ENCODE peak calls at places on chromosome 1, in nine cellular contexts. One of them, this sample, is unnamed.
A peak's percentile ranks its signal among the peaks of the same experiment; 100 is the strongest.

GRCh38 chr1:161258439-161259386 is at the start of gene PCP4L1:
- DNase-seq in stimulated activated CD8-positive, alpha-beta memory T cell treated with anti-CD3 and anti-CD28 coated beads, Interleukin-7, amount 100 ng/mL, for 1 hour: no peak
- DNase-seq in RCC 7860: no peak
- DNase-seq in NCI-H446 treated with DMSO at 0.1 percent for 48 hours: peak; percentile 12
- DNase-seq in activated CD4-positive, alpha-beta T cell treated with anti-CD3 and anti-CD28 coated beads, Interleukin-2, amount 50 U/mL, for 1 hour: peak; percentile 6
- DNase-seq in NCI-H2081: peak; percentile 40
- DNase-seq in activated effector memory CD4-positive, alpha-beta T cell treated with Interleukin-2 at 50 U/mL for 16 hours: no peak
- DNase-seq in A172: no peak
- DNase-seq in anterior cingulate cortex: peak; percentile 32
- DNase-seq in this sample: no peak

GRCh38 chr1:67578397-67579020 is 106.5 kb upstream of the GADD45A start:
- DNase-seq in RCC 7860: no peak
- DNase-seq in NCI-H2081: no peak
- DNase-seq in anterior cingulate cortex: no peak
- DNase-seq in activated effector memory CD4-positive, alpha-beta T cell treated with Interleukin-2 at 50 U/mL for 16 hours: no peak
- DNase-seq in A172: no peak
- DNase-seq in stimulated activated CD8-positive, alpha-beta memory T cell treated with anti-CD3 and anti-CD28 coated beads, Interleukin-7, amount 100 ng/mL, for 1 hour: no peak
- DNase-seq in activated CD4-positive, alpha-beta T cell treated with anti-CD3 and anti-CD28 coated beads, Interleukin-2, amount 50 U/mL, for 1 hour: no peak
- DNase-seq in NCI-H446 treated with DMSO at 0.1 percent for 48 hours: no peak
- DNase-seq in this sample: peak; percentile 78

GRCh38 chr1:51189421-51190073 is 46.5 kb upstream of the RNF11 start:
- DNase-seq in NCI-H446 treated with DMSO at 0.1 percent for 48 hours: peak; percentile 61
- DNase-seq in activated effector memory CD4-positive, alpha-beta T cell treated with Interleukin-2 at 50 U/mL for 16 hours: no peak
- DNase-seq in stimulated activated CD8-positive, alpha-beta memory T cell treated with anti-CD3 and anti-CD28 coated beads, Interleukin-7, amount 100 ng/mL, for 1 hour: no peak
- DNase-seq in RCC 7860: peak; percentile 64
- DNase-seq in NCI-H2081: peak; percentile 77
- DNase-seq in anterior cingulate cortex: no peak
- DNase-seq in A172: peak; percentile 66
- DNase-seq in activated CD4-positive, alpha-beta T cell treated with anti-CD3 and anti-CD28 coated beads, Interleukin-2, amount 50 U/mL, for 1 hour: peak; percentile 26
- DNase-seq in this sample: peak; percentile 47

GRCh38 chr1:214303538-214303937 is 22.6 kb downstream of the SMYD2 start:
- DNase-seq in stimulated activated CD8-positive, alpha-beta memory T cell treated with anti-CD3 and anti-CD28 coated beads, Interleukin-7, amount 100 ng/mL, for 1 hour: no peak
- DNase-seq in NCI-H2081: no peak
- DNase-seq in A172: no peak
- DNase-seq in activated CD4-positive, alpha-beta T cell treated with anti-CD3 and anti-CD28 coated beads, Interleukin-2, amount 50 U/mL, for 1 hour: no peak
- DNase-seq in NCI-H446 treated with DMSO at 0.1 percent for 48 hours: no peak
- DNase-seq in activated effector memory CD4-positive, alpha-beta T cell treated with Interleukin-2 at 50 U/mL for 16 hours: no peak
- DNase-seq in RCC 7860: no peak
- DNase-seq in anterior cingulate cortex: peak; percentile 41
- DNase-seq in this sample: no peak

GRCh38 chr1:27868932-27869718 is 3.2 kb upstream of the THEMIS2 start:
- DNase-seq in activated CD4-positive, alpha-beta T cell treated with anti-CD3 and anti-CD28 coated beads, Interleukin-2, amount 50 U/mL, for 1 hour: peak; percentile 43
- DNase-seq in activated effector memory CD4-positive, alpha-beta T cell treated with Interleukin-2 at 50 U/mL for 16 hours: peak; percentile 71
- DNase-seq in stimulated activated CD8-positive, alpha-beta memory T cell treated with anti-CD3 and anti-CD28 coated beads, Interleukin-7, amount 100 ng/mL, for 1 hour: peak; percentile 49
- DNase-seq in NCI-H446 treated with DMSO at 0.1 percent for 48 hours: no peak
- DNase-seq in anterior cingulate cortex: no peak
- DNase-seq in NCI-H2081: no peak
- DNase-seq in RCC 7860: no peak
- DNase-seq in A172: no peak
- DNase-seq in this sample: no peak

GRCh38 chr1:77282866-77283539 is 1.2 kb downstream of the AK5 start:
- DNase-seq in anterior cingulate cortex: no peak
- DNase-seq in activated effector memory CD4-positive, alpha-beta T cell treated with Interleukin-2 at 50 U/mL for 16 hours: no peak
- DNase-seq in activated CD4-positive, alpha-beta T cell treated with anti-CD3 and anti-CD28 coated beads, Interleukin-2, amount 50 U/mL, for 1 hour: peak; percentile 8
- DNase-seq in A172: no peak
- DNase-seq in RCC 7860: no peak
- DNase-seq in stimulated activated CD8-positive, alpha-beta memory T cell treated with anti-CD3 and anti-CD28 coated beads, Interleukin-7, amount 100 ng/mL, for 1 hour: no peak
- DNase-seq in NCI-H446 treated with DMSO at 0.1 percent for 48 hours: no peak
- DNase-seq in NCI-H2081: peak; percentile 34
- DNase-seq in this sample: no peak

GRCh38 chr1:60952566-60953215 is 129.7 kb upstream of the NFIA start:
- DNase-seq in activated CD4-positive, alpha-beta T cell treated with anti-CD3 and anti-CD28 coated beads, Interleukin-2, amount 50 U/mL, for 1 hour: no peak
- DNase-seq in stimulated activated CD8-positive, alpha-beta memory T cell treated with anti-CD3 and anti-CD28 coated beads, Interleukin-7, amount 100 ng/mL, for 1 hour: no peak
- DNase-seq in activated effector memory CD4-positive, alpha-beta T cell treated with Interleukin-2 at 50 U/mL for 16 hours: no peak
- DNase-seq in NCI-H2081: no peak
- DNase-seq in RCC 7860: no peak
- DNase-seq in NCI-H446 treated with DMSO at 0.1 percent for 48 hours: no peak
- DNase-seq in A172: no peak
- DNase-seq in anterior cingulate cortex: no peak
- DNase-seq in this sample: no peak

GRCh38 chr1:192914696-192915095 is 105.9 kb downstream of the RGS2 start:
- DNase-seq in A172: no peak
- DNase-seq in activated effector memory CD4-positive, alpha-beta T cell treated with Interleukin-2 at 50 U/mL for 16 hours: no peak
- DNase-seq in anterior cingulate cortex: no peak
- DNase-seq in NCI-H2081: no peak
- DNase-seq in stimulated activated CD8-positive, alpha-beta memory T cell treated with anti-CD3 and anti-CD28 coated beads, Interleukin-7, amount 100 ng/mL, for 1 hour: no peak
- DNase-seq in NCI-H446 treated with DMSO at 0.1 percent for 48 hours: no peak
- DNase-seq in RCC 7860: peak; percentile 38
- DNase-seq in activated CD4-positive, alpha-beta T cell treated with anti-CD3 and anti-CD28 coated beads, Interleukin-2, amount 50 U/mL, for 1 hour: no peak
- DNase-seq in this sample: no peak

GRCh38 chr1:244651956-244652698 is 799 bp upstream of the DESI2 start:
- DNase-seq in RCC 7860: no peak
- DNase-seq in NCI-H446 treated with DMSO at 0.1 percent for 48 hours: no peak
- DNase-seq in A172: no peak
- DNase-seq in stimulated activated CD8-positive, alpha-beta memory T cell treated with anti-CD3 and anti-CD28 coated beads, Interleukin-7, amount 100 ng/mL, for 1 hour: no peak
- DNase-seq in activated effector memory CD4-positive, alpha-beta T cell treated with Interleukin-2 at 50 U/mL for 16 hours: no peak
- DNase-seq in activated CD4-positive, alpha-beta T cell treated with anti-CD3 and anti-CD28 coated beads, Interleukin-2, amount 50 U/mL, for 1 hour: no peak
- DNase-seq in NCI-H2081: no peak
- DNase-seq in anterior cingulate cortex: no peak
- DNase-seq in this sample: no peak

GRCh38 chr1:152954436-152954835 is 7.4 kb downstream of the SPRR5 start:
- DNase-seq in NCI-H2081: no peak
- DNase-seq in stimulated activated CD8-positive, alpha-beta memory T cell treated with anti-CD3 and anti-CD28 coated beads, Interleukin-7, amount 100 ng/mL, for 1 hour: no peak
- DNase-seq in activated effector memory CD4-positive, alpha-beta T cell treated with Interleukin-2 at 50 U/mL for 16 hours: no peak
- DNase-seq in activated CD4-positive, alpha-beta T cell treated with anti-CD3 and anti-CD28 coated beads, Interleukin-2, amount 50 U/mL, for 1 hour: no peak
- DNase-seq in anterior cingulate cortex: no peak
- DNase-seq in A172: peak; percentile 9
- DNase-seq in NCI-H446 treated with DMSO at 0.1 percent for 48 hours: no peak
- DNase-seq in RCC 7860: no peak
- DNase-seq in this sample: no peak

GRCh38 chr1:172887162-172887561 is 163.6 kb downstream of the TNFSF18 start:
- DNase-seq in anterior cingulate cortex: no peak
- DNase-seq in NCI-H446 treated with DMSO at 0.1 percent for 48 hours: no peak
- DNase-seq in stimulated activated CD8-positive, alpha-beta memory T cell treated with anti-CD3 and anti-CD28 coated beads, Interleukin-7, amount 100 ng/mL, for 1 hour: no peak
- DNase-seq in A172: no peak
- DNase-seq in activated CD4-positive, alpha-beta T cell treated with anti-CD3 and anti-CD28 coated beads, Interleukin-2, amount 50 U/mL, for 1 hour: no peak
- DNase-seq in NCI-H2081: no peak
- DNase-seq in RCC 7860: no peak
- DNase-seq in activated effector memory CD4-positive, alpha-beta T cell treated with Interleukin-2 at 50 U/mL for 16 hours: no peak
- DNase-seq in this sample: no peak

GRCh38 chr1:24321712-24322635 is 2.8 kb downstream of the GRHL3 start:
- DNase-seq in activated effector memory CD4-positive, alpha-beta T cell treated with Interleukin-2 at 50 U/mL for 16 hours: peak; percentile 45
- DNase-seq in NCI-H446 treated with DMSO at 0.1 percent for 48 hours: no peak
- DNase-seq in RCC 7860: peak; percentile 86
- DNase-seq in anterior cingulate cortex: no peak
- DNase-seq in activated CD4-positive, alpha-beta T cell treated with anti-CD3 and anti-CD28 coated beads, Interleukin-2, amount 50 U/mL, for 1 hour: peak; percentile 63
- DNase-seq in NCI-H2081: no peak
- DNase-seq in A172: peak; percentile 71
- DNase-seq in stimulated activated CD8-positive, alpha-beta memory T cell treated with anti-CD3 and anti-CD28 coated beads, Interleukin-7, amount 100 ng/mL, for 1 hour: peak; percentile 22
- DNase-seq in this sample: no peak

GRCh38 chr1:172507741-172508140 is 25.2 kb upstream of the SUCO start:
- DNase-seq in NCI-H446 treated with DMSO at 0.1 percent for 48 hours: no peak
- DNase-seq in stimulated activated CD8-positive, alpha-beta memory T cell treated with anti-CD3 and anti-CD28 coated beads, Interleukin-7, amount 100 ng/mL, for 1 hour: no peak
- DNase-seq in A172: no peak
- DNase-seq in RCC 7860: no peak
- DNase-seq in activated CD4-positive, alpha-beta T cell treated with anti-CD3 and anti-CD28 coated beads, Interleukin-2, amount 50 U/mL, for 1 hour: no peak
- DNase-seq in activated effector memory CD4-positive, alpha-beta T cell treated with Interleukin-2 at 50 U/mL for 16 hours: no peak
- DNase-seq in anterior cingulate cortex: no peak
- DNase-seq in NCI-H2081: no peak
- DNase-seq in this sample: no peak

GRCh38 chr1:230542054-230542453 is 100.2 kb upstream of the COG2 start:
- DNase-seq in NCI-H446 treated with DMSO at 0.1 percent for 48 hours: no peak
- DNase-seq in RCC 7860: peak; percentile 88
- DNase-seq in NCI-H2081: no peak
- DNase-seq in A172: peak; percentile 50
- DNase-seq in activated CD4-positive, alpha-beta T cell treated with anti-CD3 and anti-CD28 coated beads, Interleukin-2, amount 50 U/mL, for 1 hour: no peak
- DNase-seq in activated effector memory CD4-positive, alpha-beta T cell treated with Interleukin-2 at 50 U/mL for 16 hours: no peak
- DNase-seq in stimulated activated CD8-positive, alpha-beta memory T cell treated with anti-CD3 and anti-CD28 coated beads, Interleukin-7, amount 100 ng/mL, for 1 hour: no peak
- DNase-seq in anterior cingulate cortex: no peak
- DNase-seq in this sample: no peak

This sample was measured in LNCaP clone FGC.